ENCODE peak calls at places on chromosomes 1 and 21, in nine cellular contexts. N is HFF-Myc, U is heart left ventricle, P is astrocyte, D is SK-N-SH, O is fibroblast of lung, M is hepatocyte, H is lung, G is stomach. B is an unnamed sample.

GRCh38 chr1:149936076-149936991 is at the start of gene MTMR11:
- DNase-seq in N (no peak), U (peak), P (no peak), D (no peak), O (peak), M (peak), H (no peak), G (peak), B (no peak)

GRCh38 chr1:147201276-147201675 is 23.9 kb downstream of the FMO5 start:
- DNase-seq in N (no peak), U (no peak), P (no peak), D (no peak), O (peak), M (no peak), H (no peak), G (no peak), B (no peak)

GRCh38 chr21:41627428-41627827 is 119.5 kb upstream of the TMPRSS2 start:
- DNase-seq in N (peak), U (no peak), P (no peak), D (no peak), O (peak), M (no peak), H (no peak), G (no peak), B (no peak)

GRCh38 chr1:179953974-179954493 is 576 bp upstream of the CEP350 start:
- DNase-seq in N (peak), U (peak), P (no peak), D (peak), O (no peak), M (peak), H (peak), G (no peak), B (no peak)

GRCh38 chr1:180901221-180901990 is 11.3 kb upstream of the KIAA1614 start:
- DNase-seq in N (no peak), U (no peak), P (no peak), D (peak), O (no peak), M (no peak), H (no peak), G (no peak), B (no peak)

GRCh38 chr1:24769656-24770651 is 24.7 kb downstream of the CLIC4 start:
- DNase-seq in N (peak), U (no peak), P (peak), D (no peak), O (peak), M (peak), H (no peak), G (no peak), B (peak)

GRCh38 chr1:212608956-212609700 is 567 bp downstream of the ATF3 start:
- DNase-seq in N (no peak), U (peak), P (peak), D (peak), O (peak), M (peak), H (peak), G (peak), B (no peak)

GRCh38 chr1:207910678-207911354 is at the start of gene CD34:
- DNase-seq in N (no peak), U (peak), P (peak), D (peak), O (no peak), M (peak), H (no peak), G (no peak), B (no peak)

GRCh38 chr21:28771790-28772501 is 220.7 kb downstream of the LTN1 start:
- DNase-seq in N (peak), U (no peak), P (peak), D (no peak), O (peak), M (peak), H (no peak), G (no peak), B (peak)

GRCh38 chr1:173507847-173508209 is 30.7 kb downstream of the PRDX6 start:
- DNase-seq in N (no peak), U (no peak), P (no peak), D (no peak), O (no peak), M (no peak), H (no peak), G (no peak), B (no peak)

GRCh38 chr1:49229555-49229954 is 452.9 kb upstream of the BEND5 start:
- DNase-seq in N (no peak), U (no peak), P (no peak), D (no peak), O (no peak), M (no peak), H (no peak), G (peak), B (no peak)

GRCh38 chr1:233614743-233615521 is 1.0 kb downstream of the KCNK1 start:
- DNase-seq in N (no peak), U (no peak), P (no peak), D (peak), O (no peak), M (peak), H (no peak), G (peak), B (no peak)

GRCh38 chr1:236119935-236120484 is 22.3 kb upstream of the GPR137B start:
- DNase-seq in N (no peak), U (no peak), P (no peak), D (no peak), O (no peak), M (no peak), H (no peak), G (no peak), B (no peak)

GRCh38 chr1:76425843-76426145 is 351.2 kb downstream of the ST6GALNAC3 start:
- DNase-seq in N (peak), U (no peak), P (peak), D (no peak), O (peak), M (no peak), H (no peak), G (no peak), B (peak)

GRCh38 chr1:50417946-50418599 is 5.2 kb downstream of the DMRTA2 start:
- DNase-seq in N (no peak), U (no peak), P (no peak), D (peak), O (no peak), M (no peak), H (no peak), G (no peak), B (no peak)

GRCh38 chr1:66274634-66275033 is 259.3 kb upstream of the SGIP1 start:
- DNase-seq in N (no peak), U (no peak), P (peak), D (no peak), O (peak), M (no peak), H (no peak), G (no peak), B (no peak)

GRCh38 chr1:111417755-111418154 is 9.8 kb downstream of the OVGP1 start:
- DNase-seq in N (no peak), U (no peak), P (no peak), D (no peak), O (peak), M (peak), H (no peak), G (no peak), B (no peak)

GRCh38 chr1:57160594-57160993 is 194.8 kb upstream of the C8B start:
- DNase-seq in N (no peak), U (no peak), P (no peak), D (no peak), O (no peak), M (no peak), H (no peak), G (no peak), B (no peak)

GRCh38 chr1:151723726-151724370 is 2.5 kb downstream of the RIIAD1 start:
- DNase-seq in N (no peak), U (no peak), P (no peak), D (no peak), O (no peak), M (no peak), H (no peak), G (no peak), B (no peak)

GRCh38 chr1:50278961-50279360 is 144.3 kb downstream of the DMRTA2 start:
- DNase-seq in N (no peak), U (no peak), P (no peak), D (no peak), O (no peak), M (no peak), H (no peak), G (no peak), B (no peak)

GRCh38 chr1:202682477-202682876 is 27.8 kb downstream of the SYT2 start:
- DNase-seq in N (no peak), U (no peak), P (no peak), D (no peak), O (no peak), M (no peak), H (no peak), G (no peak), B (no peak)

GRCh38 chr1:156492591-156493080 is 7.9 kb downstream of the MEF2D start:
- DNase-seq in N (no peak), U (no peak), P (no peak), D (no peak), O (no peak), M (no peak), H (no peak), G (no peak), B (no peak)

GRCh38 chr1:156493154-156493631 is 7.4 kb downstream of the MEF2D start:
- DNase-seq in N (no peak), U (no peak), P (no peak), D (no peak), O (no peak), M (no peak), H (no peak), G (peak), B (no peak)

GRCh38 chr1:156494309-156494895 is 6.2 kb downstream of the MEF2D start:
- DNase-seq in N (no peak), U (no peak), P (no peak), D (no peak), O (no peak), M (no peak), H (no peak), G (no peak), B (no peak)

GRCh38 chr1:156492013-156492590 is 8.5 kb downstream of the MEF2D start:
- DNase-seq in N (no peak), U (no peak), P (no peak), D (no peak), O (no peak), M (no peak), H (no peak), G (no peak), B (no peak)

DNA sequence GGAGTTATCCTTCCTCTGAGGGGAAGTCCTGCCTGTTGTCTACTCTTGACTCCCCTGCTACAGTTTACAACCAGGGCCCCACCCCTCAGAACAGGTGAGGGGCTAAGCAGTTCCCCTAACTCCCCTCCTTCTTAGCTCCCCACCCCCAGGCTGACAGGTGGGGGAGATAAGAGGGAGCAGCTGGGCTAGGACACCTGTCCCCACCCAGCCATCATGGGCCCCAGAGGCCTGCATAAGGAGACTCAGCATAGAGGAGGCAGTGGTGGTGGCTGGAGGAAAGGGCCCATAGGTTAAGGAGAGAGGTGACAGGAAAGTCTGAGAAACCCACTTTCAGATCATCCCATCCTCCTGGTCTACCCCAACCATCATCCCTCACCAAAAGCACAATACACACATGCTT is 6.8 kb downstream of the MEF2D start:
- DNase-seq in N (no peak), U (no peak), P (no peak), D (no peak), O (no peak), M (no peak), H (no peak), G (no peak), B (no peak)
- H3K4me3 ChIP-seq in N (no peak), U (no peak), P (no peak), D (no peak), O (no peak), M (no peak), H (no peak), G (peak), B (no peak)

GRCh38 chr1:32733573-32734321 is 31.2 kb upstream of the SYNC start:
- DNase-seq in N (no peak), U (peak), P (peak), D (no peak), O (peak), M (no peak), H (no peak), G (no peak), B (no peak)
- TF ChIP-seq CTCF in N (no peak), U (no peak), P (no peak), D (no peak), O (no peak), M (no peak), H (no peak), G (no peak), B (no peak)

DNA sequence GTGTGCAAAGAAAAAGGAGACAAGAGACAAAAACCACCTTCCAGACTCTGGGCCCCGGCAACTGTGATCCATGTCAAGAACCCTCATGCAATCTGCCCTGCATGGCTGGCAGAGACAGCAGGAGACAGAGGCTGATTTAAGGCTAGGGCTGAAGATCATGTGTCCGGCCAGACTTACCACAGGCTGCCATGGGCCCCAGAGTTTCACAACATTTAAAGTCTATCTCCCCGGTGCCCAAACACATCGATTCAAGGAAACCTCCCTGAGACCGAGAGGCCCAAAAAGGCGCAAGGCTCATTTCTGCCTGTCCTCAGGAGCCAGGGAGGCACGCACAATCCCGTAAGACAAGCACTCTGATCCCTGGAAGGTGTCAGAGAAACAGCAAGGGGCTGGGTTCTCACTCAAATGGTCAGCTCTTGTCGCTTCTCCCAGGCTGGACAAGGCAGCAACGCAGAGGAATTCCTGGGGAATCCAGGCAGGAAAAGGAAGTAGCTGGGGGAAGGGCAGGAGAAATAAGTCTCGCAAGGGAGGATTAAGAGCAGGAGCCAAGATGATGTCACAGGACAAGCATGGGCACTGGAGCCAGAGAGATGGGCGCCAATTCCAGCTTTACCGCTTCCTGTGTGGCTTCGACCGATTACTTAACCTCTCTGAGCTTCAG is 70.7 kb downstream of the SSBP3 start:
- DNase-seq in N (peak), U (peak), P (peak), D (no peak), O (peak), M (peak), H (peak), G (peak), B (no peak)
- H3K4me3 ChIP-seq in N (peak), U (no peak), P (peak), D (no peak), O (peak), M (no peak), H (no peak), G (peak), B (no peak)

DNA sequence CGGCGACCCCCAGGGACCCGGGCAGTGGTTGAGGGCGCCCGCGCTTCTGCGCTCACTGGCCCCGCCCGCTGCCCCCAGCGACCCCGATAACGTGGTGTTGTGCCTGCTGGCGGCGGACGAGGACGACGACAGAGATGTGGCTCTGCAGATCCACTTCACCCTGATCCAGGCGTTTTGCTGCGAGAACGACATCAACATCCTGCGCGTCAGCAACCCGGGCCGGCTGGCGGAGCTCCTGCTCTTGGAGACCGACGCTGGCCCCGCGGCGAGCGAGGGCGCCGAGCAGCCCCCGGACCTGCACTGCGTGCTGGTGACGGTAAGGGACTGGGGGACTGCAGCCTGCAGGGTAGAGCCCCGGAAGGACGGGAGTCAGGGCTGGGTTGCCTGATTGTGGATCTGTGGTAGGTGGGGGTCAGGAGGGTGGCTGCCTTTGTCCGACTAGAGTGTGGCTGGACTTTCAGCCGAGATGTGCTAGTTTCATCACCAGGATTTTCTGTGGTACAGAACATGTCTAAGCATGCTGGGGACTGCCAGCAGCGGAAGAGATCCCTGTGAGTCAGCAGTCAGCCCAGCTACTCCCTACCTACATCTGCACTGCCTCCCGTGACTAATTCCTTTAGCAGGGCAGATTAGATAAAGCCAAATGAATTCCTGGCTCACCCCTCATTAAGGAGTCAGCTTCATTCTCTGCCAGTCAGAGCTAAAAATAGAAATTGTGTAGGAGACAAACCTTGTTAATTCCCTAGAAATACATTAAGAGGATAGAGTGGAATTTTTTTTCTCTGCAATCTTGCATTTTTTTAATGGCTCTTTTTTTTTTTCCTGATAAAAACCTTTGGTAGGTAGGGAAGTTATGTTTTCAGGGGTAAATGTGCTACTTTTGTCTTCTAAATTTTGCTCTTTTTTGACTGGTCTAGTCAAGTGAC is 1.5 kb downstream of the GADD45A start:
- DNase-seq in N (peak), U (peak), P (peak), D (peak), O (peak), M (peak), H (peak), G (peak), B (peak)
- TF ChIP-seq CTCF in N (no peak), U (no peak), P (no peak), D (no peak), O (no peak), M (no peak), H (no peak), G (no peak), B (peak)

DNA sequence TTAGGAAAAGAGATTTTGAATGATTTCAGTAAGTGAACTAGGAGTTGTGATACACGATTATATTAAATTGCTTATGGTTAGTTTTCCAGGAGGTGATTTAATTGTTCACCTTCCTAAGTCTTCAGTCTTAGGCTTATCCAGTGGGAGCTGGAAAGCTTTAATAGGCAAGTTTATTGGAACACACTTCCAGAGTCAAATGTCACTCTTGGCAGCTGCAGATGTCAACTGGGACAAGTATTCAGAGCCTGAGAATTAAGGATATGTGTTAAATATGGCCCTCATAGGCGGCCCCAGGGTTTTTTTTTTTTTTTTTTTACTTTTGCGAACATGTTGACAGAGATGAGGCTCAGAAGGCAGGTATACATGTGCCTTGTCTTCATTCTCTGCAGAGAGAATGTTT is 29.2 kb downstream of the UCK2 start:
- DNase-seq in N (no peak), U (no peak), P (no peak), D (no peak), O (no peak), M (no peak), H (no peak), G (no peak), B (peak)
- H3K4me3 ChIP-seq in N (no peak), U (no peak), P (no peak), D (no peak), O (no peak), M (no peak), H (no peak), G (no peak), B (no peak)

GRCh38 chr1:215911406-215911968 is 344.4 kb downstream of the KCTD3 start:
- DNase-seq in N (no peak), U (no peak), P (no peak), D (no peak), O (peak), M (no peak), H (no peak), G (no peak), B (no peak)
- TF ChIP-seq CTCF in N (peak), U (no peak), P (no peak), D (peak), O (no peak), M (no peak), H (no peak), G (no peak), B (no peak)

GRCh38 chr1:155086182-155086741 is 7.6 kb downstream of the EFNA3 start:
- DNase-seq in N (no peak), U (peak), P (no peak), D (peak), O (peak), M (peak), H (peak), G (peak), B (no peak)
- H3K4me3 ChIP-seq in N (no peak), U (no peak), P (no peak), D (peak), O (no peak), M (no peak), H (no peak), G (peak), B (peak)